ENCODE peak calls at places on chromosomes 1 and 21, in five cellular contexts. J is H9, M is neuronal stem cell, E is mesendoderm, T is IMR-90. R is an unnamed sample.
A peak's percentile ranks its signal among the peaks of the same experiment; 100 is the strongest.

GRCh38 chr1:197838836-197839235 is 63.6 kb upstream of the DENND1B start:
- DNase-seq in M (no peak), T (peak; percentile 90), E (no peak), J (no peak), R (peak; percentile 71)

GRCh38 chr1:27388337-27389005 is 4.0 kb upstream of the GPR3 start:
- DNase-seq in T (no peak), E (peak; percentile 82), J (peak; percentile 83), M (no peak), R (peak; percentile 52)

GRCh38 chr1:24486296-24487065 is 16.2 kb upstream of the RCAN3 start:
- DNase-seq in M (no peak), J (no peak), E (no peak), T (no peak), R (no peak)

GRCh38 chr1:50109647-50110075 is 941 bp downstream of the ELAVL4 start:
- DNase-seq in M (no peak), E (no peak), T (no peak), J (no peak), R (no peak)

GRCh38 chr1:177585492-177586220 is 384.2 kb downstream of the SEC16B start:
- DNase-seq in T (no peak), J (no peak), M (no peak), E (no peak), R (no peak)

GRCh38 chr1:26349196-26349885 is 4.6 kb downstream of the CRYBG2 start:
- DNase-seq in E (peak; percentile 83), M (no peak), J (peak; percentile 17), T (peak; percentile 81), R (peak; percentile 62)

GRCh38 chr1:79811173-79811572 is 804.6 kb upstream of the ADGRL4 start:
- DNase-seq in J (no peak), E (no peak), M (no peak), T (peak; percentile 88), R (peak; percentile 85)

GRCh38 chr1:55057270-55057955 is 18.1 kb downstream of the PCSK9 start:
- DNase-seq in E (no peak), M (no peak), J (peak; percentile 25), T (no peak), R (no peak)

GRCh38 chr21:31872452-31873274 is at the start of gene HUNK:
- DNase-seq in M (peak; percentile 73), J (peak; percentile 62), T (peak; percentile 54), E (peak; percentile 81), R (peak; percentile 38)

GRCh38 chr1:71770121-71770520 is 512.2 kb downstream of the NEGR1 start:
- DNase-seq in J (no peak), T (peak; percentile 77), E (no peak), M (no peak), R (no peak)

GRCh38 chr1:15409400-15410222 is at the start of gene EFHD2:
- DNase-seq in J (peak; percentile 79), E (peak; percentile 89), T (peak; percentile 71), M (peak; percentile 88), R (peak; percentile 94)

GRCh38 chr1:235999259-235999925 is 65.5 kb downstream of the NID1 start:
- DNase-seq in J (no peak), T (peak; percentile 99), M (no peak), E (peak; percentile 90), R (peak; percentile 97)

GRCh38 chr1:151294748-151295462 is 12.8 kb downstream of the ZNF687 start:
- DNase-seq in M (no peak), T (no peak), E (no peak), J (peak; percentile 72), R (no peak)

GRCh38 chr1:236193184-236193583 is 50.8 kb downstream of the GPR137B start:
- DNase-seq in E (no peak), M (no peak), J (no peak), T (peak; percentile 53), R (no peak)

GRCh38 chr21:44703731-44704635 is 7.0 kb downstream of the KRTAP10-12 start:
- DNase-seq in E (no peak), T (no peak), J (no peak), M (no peak), R (no peak)

GRCh38 chr21:44708213-44708865 is 3.0 kb downstream of the TSPEAR start:
- DNase-seq in M (no peak), E (peak; percentile 59), T (no peak), J (peak; percentile 71), R (no peak)

GRCh38 chr21:44706706-44707615 is 4.4 kb downstream of the TSPEAR start:
- DNase-seq in E (no peak), T (no peak), J (no peak), M (no peak), R (no peak)

GRCh38 chr21:44704636-44705001 is 6.8 kb downstream of the TSPEAR start:
- DNase-seq in M (no peak), E (no peak), T (no peak), J (peak; percentile 74), R (no peak)

GRCh38 chr21:44706026-44706705 is 5.2 kb downstream of the TSPEAR start:
- DNase-seq in J (no peak), T (no peak), M (no peak), E (no peak), R (no peak)
- H3K23ac ChIP-seq in J (no peak overlapping the region), T (no peak overlapping the region), M (peak overlapping the region; percentile 99), E (peak overlapping the region; percentile 100), R (no peak overlapping the region)

DNA sequence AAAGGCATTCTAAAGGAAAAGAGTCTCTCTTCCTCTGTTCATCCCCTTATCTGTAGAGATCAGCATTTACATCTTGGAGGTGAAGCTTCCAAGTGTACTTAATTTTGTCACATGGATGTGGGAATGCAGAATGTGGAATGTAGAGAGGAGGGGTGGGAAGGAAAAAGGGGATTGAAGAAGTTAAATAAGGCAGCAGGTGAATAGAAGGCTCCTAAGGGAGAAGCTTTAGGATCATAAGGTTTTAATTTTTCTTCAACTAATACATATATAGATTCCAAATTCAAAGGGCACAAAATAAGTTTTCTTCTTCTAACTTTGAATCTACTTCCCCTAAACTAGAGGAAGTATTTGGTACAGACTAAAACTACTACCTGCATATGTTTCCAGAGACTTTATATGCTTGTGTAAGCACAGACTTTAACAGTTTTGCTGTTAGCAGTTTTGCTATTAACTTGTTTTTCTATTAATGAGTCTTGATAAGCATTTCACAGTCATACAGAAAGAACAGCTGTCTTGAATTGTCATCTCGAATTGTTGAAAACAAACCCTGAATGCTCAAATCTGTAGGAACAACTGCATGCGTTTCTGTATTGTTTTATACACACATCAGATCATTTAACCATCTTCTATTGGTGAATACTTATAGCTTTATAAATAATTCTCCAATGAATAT is 12.7 kb downstream of the TENT5C start:
- DNase-seq in E (no peak), T (no peak), J (no peak), M (no peak), R (no peak)
- H3K4me1 ChIP-seq in E (no peaks in the 10 kb centered on the region), T (peaks cover 13% of the 10 kb centered on the region), J (no peaks in the 10 kb centered on the region), M (no peaks in the 10 kb centered on the region), R (no peaks in the 10 kb centered on the region)

GRCh38 chr21:42662430-42663199 is 9.2 kb downstream of the PDE9A start:
- DNase-seq in M (no peak), T (no peak), E (no peak), J (no peak), R (no peak)
- H3K23ac ChIP-seq in M (peak overlapping the region; percentile 29), T (no peak overlapping the region), E (peak overlapping the region; percentile 24), J (peak overlapping the region; percentile 1), R (no peak overlapping the region)

DNA sequence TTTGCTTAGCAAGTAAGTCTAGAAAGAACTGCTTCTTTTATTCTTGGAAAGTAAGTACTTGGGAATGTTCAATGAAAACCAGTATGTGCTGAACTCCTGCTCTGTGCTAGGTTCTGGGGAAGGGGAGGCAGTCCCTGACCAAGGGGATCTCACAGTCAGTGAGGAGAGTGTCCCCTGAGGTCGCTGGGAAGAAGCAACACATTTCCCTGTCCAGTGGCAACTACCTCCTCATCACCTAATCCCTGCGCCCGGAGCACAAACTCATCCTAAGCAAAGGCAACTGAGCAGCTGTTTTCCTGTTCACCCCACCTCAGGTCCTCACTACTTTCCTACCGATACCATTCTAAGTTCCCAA is 61.7 kb upstream of the ANGPTL1 start:
- DNase-seq in J (no peak), T (no peak), E (no peak), M (no peak), R (no peak)
- H3K4me1 ChIP-seq in J (peaks cover 4% of the 10 kb centered on the region), T (peaks cover 5% of the 10 kb centered on the region), E (no peaks in the 10 kb centered on the region), M (peaks cover 6% of the 10 kb centered on the region), R (peaks cover 5% of the 10 kb centered on the region)

GRCh38 chr1:234871039-234871709 is 257.5 kb downstream of the TOMM20 start:
- DNase-seq in T (no peak), M (no peak), J (no peak), E (no peak), R (no peak)

GRCh38 chr1:234870582-234870981 is 258.1 kb downstream of the TOMM20 start:
- DNase-seq in M (no peak), T (no peak), E (no peak), J (no peak), R (no peak)

GRCh38 chr1:234870020-234870378 is 258.6 kb downstream of the TOMM20 start:
- DNase-seq in T (no peak), E (no peak), J (no peak), M (no peak), R (no peak)

GRCh38 chr1:234868296-234869147 is 258.5 kb upstream of the IRF2BP2 start:
- DNase-seq in M (no peak), J (no peak), E (no peak), T (no peak), R (no peak)

GRCh38 chr1:234869182-234870019 is 259.2 kb downstream of the TOMM20 start:
- DNase-seq in J (no peak), M (no peak), E (no peak), T (no peak), R (no peak)
- H3K23ac ChIP-seq in J (no peak overlapping the region), M (no peak overlapping the region), E (no peak overlapping the region), T (no peak overlapping the region), R (peak overlapping the region; percentile 27)

DNA sequence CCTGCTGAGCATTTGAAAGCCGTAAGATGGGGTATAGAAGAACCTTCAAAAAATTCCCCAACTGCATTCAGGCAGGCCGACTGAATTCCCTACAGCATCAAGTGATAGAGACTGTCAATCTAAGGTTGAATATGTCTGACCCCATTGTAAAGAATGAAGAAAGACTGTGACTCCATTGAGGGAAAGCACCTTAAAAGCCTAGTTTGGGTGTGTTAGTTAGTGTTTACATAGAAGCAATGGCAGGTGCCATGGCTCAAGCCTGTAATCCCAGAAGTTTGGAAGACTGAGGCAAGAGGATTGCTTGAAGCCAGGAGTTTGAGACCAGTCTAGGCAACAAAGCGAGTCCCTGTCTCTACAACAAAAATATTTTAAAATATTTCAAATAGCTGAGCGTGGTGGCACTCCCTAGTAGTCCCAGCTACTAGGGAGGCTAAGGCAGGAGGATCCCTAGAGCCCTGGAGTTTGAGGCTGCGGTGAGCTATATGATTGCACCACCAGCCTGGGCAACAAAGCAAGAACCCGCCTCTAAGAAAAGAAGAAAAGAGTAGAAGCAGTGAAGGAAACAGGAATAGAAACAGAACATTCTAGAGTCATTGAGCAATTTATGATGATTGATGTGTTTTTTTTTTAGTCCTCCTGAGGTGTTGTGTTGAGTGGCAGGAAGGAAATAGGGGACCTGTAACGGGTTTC is 15.4 kb downstream of the POLR3GL start:
- DNase-seq in E (no peak), T (no peak), M (no peak), J (no peak), R (peak; percentile 38)
- H3K4me1 ChIP-seq in E (peaks cover 15% of the 10 kb centered on the region), T (peaks cover 17% of the 10 kb centered on the region), M (peaks cover 9% of the 10 kb centered on the region), J (peaks cover 8% of the 10 kb centered on the region), R (peaks cover 11% of the 10 kb centered on the region)